ENCODE peak calls at places on chromosomes 7 and 10, in four cellular contexts. One of them, this sample, is unnamed. For H3K4me1, the result is how much of the 10 kb centered on the place peaks cover.

GRCh38 chr10:36574212-36574611 is 551.2 kb upstream of the ANKRD30A start:
- DNase-seq in right lobe of liver: no peak
- DNase-seq in IMR-90: peak
- DNase-seq in body of pancreas: no peak
- DNase-seq in this sample: no peak

GRCh38 chr7:106772655-106773108 is 92.4 kb upstream of the PIK3CG start:
- DNase-seq in right lobe of liver: no peak
- DNase-seq in IMR-90: peak
- DNase-seq in body of pancreas: no peak
- DNase-seq in this sample: no peak

GRCh38 chr7:45190406-45191165 is 33.0 kb downstream of the RAMP3 start:
- DNase-seq in right lobe of liver: no peak
- DNase-seq in IMR-90: no peak
- DNase-seq in body of pancreas: no peak
- DNase-seq in this sample: no peak

GRCh38 chr7:120951309-120951706 is 731 bp downstream of the ING3 start:
- DNase-seq in right lobe of liver: no peak
- DNase-seq in IMR-90: no peak
- DNase-seq in body of pancreas: no peak
- DNase-seq in this sample: no peak

GRCh38 chr7:105097619-105098018 is 83.6 kb downstream of the KMT2E start:
- DNase-seq in right lobe of liver: no peak
- DNase-seq in IMR-90: peak
- DNase-seq in body of pancreas: no peak
- DNase-seq in this sample: no peak

GRCh38 chr7:155247479-155248365 is 50.0 kb upstream of the INSIG1 start:
- DNase-seq in right lobe of liver: no peak
- DNase-seq in IMR-90: peak
- DNase-seq in body of pancreas: no peak
- DNase-seq in this sample: no peak

GRCh38 chr7:43248961-43249807 is 136.7 kb downstream of the HECW1 start:
- DNase-seq in right lobe of liver: no peak
- DNase-seq in IMR-90: peak
- DNase-seq in body of pancreas: no peak
- DNase-seq in this sample: no peak

GRCh38 chr10:34936061-34936460 is 121.0 kb upstream of the PARD3 start:
- DNase-seq in right lobe of liver: no peak
- DNase-seq in IMR-90: no peak
- DNase-seq in body of pancreas: no peak
- DNase-seq in this sample: no peak

GRCh38 chr10:93436577-93436976 is 45.6 kb downstream of the MYOF start:
- DNase-seq in right lobe of liver: no peak
- DNase-seq in IMR-90: peak
- DNase-seq in body of pancreas: no peak
- DNase-seq in this sample: peak

GRCh38 chr10:125482108-125482507 is 200.9 kb downstream of the TEX36 start:
- DNase-seq in right lobe of liver: no peak
- DNase-seq in IMR-90: no peak
- DNase-seq in body of pancreas: no peak
- DNase-seq in this sample: no peak

GRCh38 chr7:29609162-29610030 is 45.8 kb downstream of the PRR15 start:
- DNase-seq in right lobe of liver: no peak
- DNase-seq in IMR-90: no peak
- DNase-seq in body of pancreas: peak
- DNase-seq in this sample: no peak

GRCh38 chr10:132104471-132105301 is 38.9 kb downstream of the JAKMIP3 start:
- DNase-seq in right lobe of liver: no peak
- DNase-seq in IMR-90: no peak
- DNase-seq in body of pancreas: no peak
- DNase-seq in this sample: no peak

GRCh38 chr7:99720370-99721128 is 14.4 kb downstream of the CYP3A7 start:
- DNase-seq in right lobe of liver: no peak
- DNase-seq in IMR-90: no peak
- DNase-seq in body of pancreas: peak
- DNase-seq in this sample: no peak
- TF ChIP-seq POLR2A in right lobe of liver: peak
- TF ChIP-seq POLR2A in IMR-90: no peak
- TF ChIP-seq POLR2A in body of pancreas: no peak
- TF ChIP-seq POLR2A in this sample: no peak

GRCh38 chr10:62193479-62193878 is 75.2 kb downstream of the RTKN2 start:
- DNase-seq in right lobe of liver: no peak
- DNase-seq in IMR-90: no peak
- DNase-seq in body of pancreas: no peak
- DNase-seq in this sample: no peak

GRCh38 chr10:62195675-62195926 is 73.0 kb downstream of the RTKN2 start:
- DNase-seq in right lobe of liver: no peak
- DNase-seq in IMR-90: no peak
- DNase-seq in body of pancreas: no peak
- DNase-seq in this sample: no peak

GRCh38 chr10:62196528-62196927 is 72.1 kb downstream of the RTKN2 start:
- DNase-seq in right lobe of liver: no peak
- DNase-seq in IMR-90: no peak
- DNase-seq in body of pancreas: no peak
- DNase-seq in this sample: no peak

GRCh38 chr10:62199584-62199983 is 69.1 kb downstream of the RTKN2 start:
- DNase-seq in right lobe of liver: no peak
- DNase-seq in IMR-90: no peak
- DNase-seq in body of pancreas: no peak
- DNase-seq in this sample: no peak

DNA sequence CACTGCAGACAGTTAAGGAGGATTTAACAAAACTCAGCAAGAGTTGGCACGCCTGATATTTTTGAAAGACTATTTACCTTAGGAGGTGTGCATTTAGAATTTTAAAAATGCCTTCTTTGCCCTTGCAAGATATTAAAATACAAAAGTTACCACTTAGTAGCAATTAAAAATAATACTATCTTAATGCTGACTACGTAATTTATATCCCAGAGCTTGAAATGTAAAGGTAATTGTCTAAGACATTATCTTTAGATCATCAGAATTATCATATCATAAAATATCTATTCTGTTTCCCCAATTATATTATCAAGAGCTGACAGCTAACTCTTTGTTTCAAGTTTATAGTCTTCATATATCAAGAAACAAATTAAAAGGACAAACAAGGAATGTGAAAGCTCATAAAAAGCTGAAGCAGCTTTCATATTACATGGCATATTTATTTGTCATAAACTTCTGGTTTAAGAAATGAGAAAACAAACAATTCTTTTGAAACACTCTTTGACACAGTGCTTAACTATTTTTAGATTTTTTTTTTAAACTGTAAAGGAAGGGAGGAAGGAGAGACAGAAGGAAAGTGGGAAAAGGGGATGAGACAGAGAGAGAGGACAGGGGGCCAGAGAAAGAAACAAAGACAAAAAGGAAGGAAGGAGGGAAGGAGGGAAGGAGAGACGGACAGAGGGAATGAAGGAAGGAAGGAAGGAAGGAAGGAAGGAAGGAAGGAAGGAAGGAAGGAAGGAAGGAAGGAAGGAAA is 73.5 kb downstream of the RTKN2 start:
- DNase-seq in right lobe of liver: no peak
- DNase-seq in IMR-90: no peak
- DNase-seq in body of pancreas: no peak
- DNase-seq in this sample: no peak
- H3K4me1 ChIP-seq in right lobe of liver: under half
- H3K4me1 ChIP-seq in IMR-90: under half
- H3K4me1 ChIP-seq in body of pancreas: under half
- H3K4me1 ChIP-seq in this sample: under half

DNA sequence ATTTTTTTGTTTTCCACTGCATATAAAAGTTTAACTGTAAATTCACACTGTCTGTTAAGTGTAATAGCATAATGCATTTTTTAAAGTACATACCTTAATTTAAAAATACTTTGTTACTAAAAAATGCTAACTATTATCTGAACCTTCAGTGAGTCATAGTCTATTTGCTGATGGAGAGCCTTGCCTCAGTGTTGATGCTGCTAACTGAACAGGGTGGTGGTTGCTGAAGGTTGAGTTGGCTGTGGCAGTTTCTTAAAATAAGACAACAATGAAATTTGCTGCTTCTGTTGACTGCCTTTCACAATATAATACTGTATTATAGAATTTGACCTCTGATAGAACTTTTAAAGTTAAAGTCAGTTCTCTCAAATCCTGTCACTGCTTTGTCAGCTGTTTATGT is 72.3 kb upstream of the GATAD1 start:
- DNase-seq in right lobe of liver: no peak
- DNase-seq in IMR-90: peak
- DNase-seq in body of pancreas: no peak
- DNase-seq in this sample: no peak
- TF ChIP-seq CTCF in right lobe of liver: no peak
- TF ChIP-seq CTCF in IMR-90: no peak
- TF ChIP-seq CTCF in body of pancreas: no peak
- TF ChIP-seq CTCF in this sample: no peak

GRCh38 chr7:27107901-27108381 is 5.5 kb upstream of the HOXA2 start:
- DNase-seq in right lobe of liver: no peak
- DNase-seq in IMR-90: peak
- DNase-seq in body of pancreas: no peak
- DNase-seq in this sample: no peak

GRCh38 chr7:27109533-27110162 is 7.2 kb upstream of the HOXA2 start:
- DNase-seq in right lobe of liver: no peak
- DNase-seq in IMR-90: peak
- DNase-seq in body of pancreas: no peak
- DNase-seq in this sample: no peak

GRCh38 chr7:27107391-27107900 is 5.0 kb upstream of the HOXA2 start:
- DNase-seq in right lobe of liver: no peak
- DNase-seq in IMR-90: peak
- DNase-seq in body of pancreas: no peak
- DNase-seq in this sample: no peak

GRCh38 chr7:27106906-27107250 is 4.4 kb upstream of the HOXA2 start:
- DNase-seq in right lobe of liver: no peak
- DNase-seq in IMR-90: no peak
- DNase-seq in body of pancreas: no peak
- DNase-seq in this sample: no peak

DNA sequence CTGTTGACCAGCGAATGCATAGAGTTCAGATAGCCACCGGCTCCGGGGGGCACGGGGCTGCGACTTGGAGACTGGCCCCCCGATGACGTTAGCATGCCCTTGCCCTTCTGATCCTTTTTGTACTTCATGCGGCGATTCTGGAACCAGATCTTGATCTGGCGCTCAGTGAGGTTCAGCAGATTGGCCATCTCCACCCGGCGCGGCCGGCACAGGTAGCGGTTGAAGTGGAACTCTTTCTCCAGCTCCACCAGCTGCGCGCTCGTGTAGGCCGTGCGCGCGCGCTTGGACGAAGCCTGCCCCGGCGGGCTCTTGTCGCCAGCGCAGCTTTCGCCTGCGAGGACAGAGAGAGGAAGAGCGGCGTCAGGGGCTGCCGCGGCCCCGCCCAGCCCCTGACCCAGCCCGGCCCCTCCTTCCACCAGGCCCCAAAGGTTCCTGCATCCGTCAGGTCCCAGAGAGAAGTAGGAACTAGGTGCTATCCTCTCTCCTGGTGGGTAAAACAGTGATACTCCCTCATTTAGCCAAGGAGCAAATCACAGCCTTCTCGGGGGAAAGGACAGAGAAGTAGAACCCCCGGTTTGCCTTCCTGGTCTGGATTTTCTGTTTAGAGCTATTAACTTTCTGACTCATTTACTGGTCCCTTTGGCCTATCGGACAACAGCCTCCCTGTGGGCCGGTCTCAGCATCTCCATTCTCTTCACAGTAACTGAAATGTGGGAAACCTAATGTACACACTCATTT is 6.1 kb upstream of the HOXA2 start:
- DNase-seq in right lobe of liver: peak
- DNase-seq in IMR-90: peak
- DNase-seq in body of pancreas: no peak
- DNase-seq in this sample: no peak
- TF ChIP-seq POLR2A in right lobe of liver: peak
- TF ChIP-seq POLR2A in IMR-90: peak
- TF ChIP-seq POLR2A in body of pancreas: peak
- TF ChIP-seq POLR2A in this sample: peak

GRCh38 chr10:546971-547590 is 142.4 kb downstream of the DIP2C start:
- DNase-seq in right lobe of liver: no peak
- DNase-seq in IMR-90: peak
- DNase-seq in body of pancreas: peak
- DNase-seq in this sample: no peak
- H3K4me1 ChIP-seq in right lobe of liver: under half
- H3K4me1 ChIP-seq in IMR-90: under half
- H3K4me1 ChIP-seq in body of pancreas: under half
- H3K4me1 ChIP-seq in this sample: under half